ENCODE peak calls at places on chromosomes 13 and 19, in ten cellular contexts. N is WTC11; C is T-helper 1 cell; H is fibroblast of the conjunctiva; D is A549; W is GF-D8; K is MCF 10A; T is AG08395; G is stimulated activated CD8-positive, alpha-beta memory T cell treated with anti-CD3 and anti-CD28 coated beads, Interleukin-7, amount 100 ng/mL, for 4 hours; V is A172. Z is an unnamed sample.

GRCh38 chr13:91158015-91158390 is 189.5 kb upstream of the MIR17HG start:
- DNase-seq in N (no peak), C (no peak), H (no peak), D (no peak), W (no peak), K (no peak), T (no peak), G (no peak), V (no peak), Z (no peak)

GRCh38 chr19:46515879-46516350 is 20.2 kb upstream of the PNMA8B start:
- DNase-seq in N (no peak), C (no peak), H (peak; percentile 20), D (peak; percentile 89), W (no peak), K (peak; percentile 34), T (peak; percentile 76), G (no peak), V (peak; percentile 17), Z (no peak)

GRCh38 chr19:56875717-56876116 is 35.2 kb upstream of the PEG3 start:
- DNase-seq in N (no peak), C (no peak), H (no peak), D (no peak), W (no peak), K (no peak), T (no peak), G (no peak), V (no peak), Z (no peak)

GRCh38 chr19:55484571-55485438 is at the start of gene NAT14:
- DNase-seq in N (peak; percentile 89), C (peak; percentile 47), H (no peak), D (peak; percentile 94), W (no peak), K (peak; percentile 50), T (peak; percentile 87), G (peak; percentile 47), V (peak; percentile 58), Z (no peak)

GRCh38 chr13:47521895-47522487 is 479.1 kb downstream of the SUCLA2 start:
- DNase-seq in N (no peak), C (no peak), H (no peak), D (no peak), W (no peak), K (no peak), T (no peak), G (no peak), V (no peak), Z (no peak)

GRCh38 chr13:45511310-45512147 is 46.8 kb downstream of the COG3 start:
- DNase-seq in N (no peak), C (no peak), H (peak; percentile 66), D (peak; percentile 30), W (peak; percentile 45), K (peak; percentile 71), T (peak; percentile 75), G (no peak), V (peak; percentile 60), Z (no peak)

GRCh38 chr19:42247631-42248199 is 5.3 kb upstream of the GSK3A start:
- DNase-seq in N (no peak), C (no peak), H (no peak), D (no peak), W (no peak), K (no peak), T (no peak), G (no peak), V (no peak), Z (no peak)

GRCh38 chr19:50703915-50704548 is 15.6 kb downstream of the SHANK1 start:
- DNase-seq in N (no peak), C (no peak), H (no peak), D (peak; percentile 68), W (no peak), K (no peak), T (no peak), G (no peak), V (no peak), Z (no peak)

GRCh38 chr13:48318014-48318713 is 14.6 kb downstream of the RB1 start:
- DNase-seq in N (no peak), C (no peak), H (no peak), D (no peak), W (no peak), K (no peak), T (no peak), G (no peak), V (no peak), Z (no peak)